ENCODE peak calls at places on chromosomes 1 and 21, in seven cellular contexts. W is H4; H is Peyer's patch; Y is NCI-H1048; J is foreskin fibroblast; N is stimulated activated CD4-positive, alpha-beta T cell treated with anti-CD3 and anti-CD28 coated beads, Interleukin-4, amount 100 ng/mL, for 4 hours; K is cardiac septum. E is an unnamed sample.
A peak's percentile ranks its signal among the peaks of the same experiment; 100 is the strongest.

GRCh38 chr1:115652236-115652788 is 10.5 kb downstream of the VANGL1 start:
- DNase-seq in W (no peak), H (no peak), Y (no peak), J (no peak), N (no peak), K (no peak), E (no peak)

GRCh38 chr1:111989531-111990025 is at the start of gene KCND3:
- DNase-seq in W (no peak), H (no peak), Y (no peak), J (peak; percentile 29), N (no peak), K (no peak), E (no peak)

GRCh38 chr1:85307987-85308836 is 31.8 kb upstream of the BCL10 start:
- DNase-seq in W (peak; percentile 65), H (peak; percentile 76), Y (peak; percentile 63), J (peak; percentile 77), N (peak; percentile 42), K (peak; percentile 92), E (peak; percentile 91)

GRCh38 chr1:48039088-48040049 is 42.2 kb upstream of the TRABD2B start:
- DNase-seq in W (no peak), H (no peak), Y (no peak), J (no peak), N (no peak), K (peak; percentile 64), E (no peak)

GRCh38 chr1:184185346-184185745 is 133.8 kb downstream of the TSEN15 start:
- DNase-seq in W (no peak), H (no peak), Y (no peak), J (no peak), N (no peak), K (no peak), E (no peak)

GRCh38 chr1:22826630-22827580 is 116.3 kb downstream of the EPHB2 start:
- DNase-seq in W (no peak), H (no peak), Y (no peak), J (no peak), N (no peak), K (no peak), E (peak; percentile 16)

GRCh38 chr21:34113842-34114241 is 40.5 kb downstream of the MRPS6 start:
- DNase-seq in W (no peak), H (no peak), Y (no peak), J (no peak), N (no peak), K (no peak), E (no peak)

GRCh38 chr1:206540044-206540758 is 32.9 kb downstream of the RASSF5 start:
- DNase-seq in W (no peak), H (no peak), Y (no peak), J (no peak), N (no peak), K (no peak), E (no peak)

GRCh38 chr21:33207471-33208149 is 22.1 kb upstream of the IFNAR2 start:
- DNase-seq in W (no peak), H (peak; percentile 51), Y (no peak), J (no peak), N (no peak), K (no peak), E (no peak)

GRCh38 chr1:23343246-23344110 is 606 bp downstream of the HNRNPR start:
- DNase-seq in W (peak; percentile 31), H (peak; percentile 21), Y (no peak), J (peak; percentile 44), N (peak; percentile 77), K (peak; percentile 77), E (no peak)

GRCh38 chr1:41333146-41333784 is 28.0 kb upstream of the FOXO6 start:
- DNase-seq in W (peak; percentile 98), H (no peak), Y (no peak), J (peak; percentile 22), N (peak; percentile 55), K (no peak), E (no peak)

GRCh38 chr1:52032785-52033131 is 852 bp downstream of the KTI12 start:
- DNase-seq in W (no peak), H (peak; percentile 30), Y (no peak), J (peak; percentile 62), N (no peak), K (no peak), E (no peak)

GRCh38 chr1:7469255-7469938 is 301.7 kb upstream of the VAMP3 start:
- DNase-seq in W (peak; percentile 50), H (no peak), Y (no peak), J (peak; percentile 44), N (no peak), K (no peak), E (no peak)

GRCh38 chr1:55197106-55197505 is 18.1 kb downstream of the USP24 start:
- DNase-seq in W (no peak), H (no peak), Y (no peak), J (no peak), N (no peak), K (no peak), E (no peak)

GRCh38 chr1:67058761-67059160 is 4.8 kb upstream of the SLC35D1 start:
- DNase-seq in W (no peak), H (no peak), Y (no peak), J (no peak), N (no peak), K (no peak), E (no peak)

GRCh38 chr1:224497714-224498573 is 63.3 kb upstream of the WDR26 start:
- DNase-seq in W (peak; percentile 58), H (no peak), Y (no peak), J (peak; percentile 85), N (peak; percentile 65), K (no peak), E (peak; percentile 89)

GRCh38 chr1:93365813-93366212 is 20.1 kb downstream of the DR1 start:
- DNase-seq in W (no peak), H (no peak), Y (no peak), J (no peak), N (no peak), K (no peak), E (no peak)

GRCh38 chr1:158494737-158495136 is 22.7 kb downstream of the OR10R2 start:
- DNase-seq in W (no peak), H (no peak), Y (no peak), J (no peak), N (no peak), K (no peak), E (no peak)

GRCh38 chr21:32134441-32135159 is 144.2 kb downstream of the MIS18A start:
- DNase-seq in W (no peak), H (no peak), Y (no peak), J (no peak), N (no peak), K (no peak), E (no peak)

GRCh38 chr1:109248797-109249629 is at the start of gene CELSR2:
- DNase-seq in W (no peak), H (peak; percentile 52), Y (no peak), J (peak; percentile 54), N (peak; percentile 28), K (peak; percentile 69), E (peak; percentile 82)

GRCh38 chr1:208466054-208466590 is 221.9 kb upstream of the PLXNA2 start:
- DNase-seq in W (no peak), H (no peak), Y (no peak), J (no peak), N (no peak), K (no peak), E (no peak)

GRCh38 chr1:121443131-121443530 is 258.4 kb downstream of the SRGAP2C start:
- DNase-seq in W (peak; percentile 33), H (no peak), Y (no peak), J (peak; percentile 20), N (no peak), K (no peak), E (no peak)

GRCh38 chr1:203367051-203367450 is 16.1 kb upstream of the FMOD start:
- DNase-seq in W (no peak), H (no peak), Y (no peak), J (no peak), N (no peak), K (no peak), E (no peak)